ENCODE peak calls at places on chromosomes 6 and 20, in six cellular contexts. T, D, L, Y, C and S are unnamed samples.
A peak's percentile ranks its signal among the peaks of the same experiment; 100 is the strongest.

GRCh38 chr6:126307859-126308258 is 32.1 kb upstream of the CENPW start:
- DNase-seq in T (no peak), D (no peak), L (peak; percentile 69), Y (no peak), C (peak; percentile 55), S (no peak)

GRCh38 chr20:2032168-2032567 is 38.3 kb upstream of the PDYN start:
- DNase-seq in T (no peak), D (no peak), L (no peak), Y (no peak), C (no peak), S (no peak)

GRCh38 chr6:551405-551804 is 105.5 kb downstream of the HUS1B start:
- DNase-seq in T (no peak), D (no peak), L (peak; percentile 61), Y (no peak), C (peak; percentile 21), S (no peak)

GRCh38 chr6:130029163-130029562 is 10.8 kb downstream of the L3MBTL3 start:
- DNase-seq in T (no peak), D (no peak), L (no peak), Y (no peak), C (no peak), S (no peak)

GRCh38 chr6:144535630-144536029 is 250.5 kb downstream of the UTRN start:
- DNase-seq in T (no peak), D (no peak), L (no peak), Y (no peak), C (no peak), S (no peak)

GRCh38 chr6:154230910-154231595 is 125.5 kb downstream of the IPCEF1 start:
- DNase-seq in T (no peak), D (no peak), L (no peak), Y (no peak), C (no peak), S (no peak)

GRCh38 chr6:10441004-10441654 is 26.3 kb upstream of the TFAP2A start:
- DNase-seq in T (no peak), D (no peak), L (peak; percentile 95), Y (no peak), C (peak; percentile 83), S (no peak)

GRCh38 chr6:15299430-15300131 is 53.7 kb downstream of the JARID2 start:
- DNase-seq in T (peak; percentile 64), D (peak; percentile 78), L (peak; percentile 48), Y (no peak), C (no peak), S (peak; percentile 39)

GRCh38 chr6:54698974-54699373 is 147.6 kb upstream of the FAM83B start:
- DNase-seq in T (no peak), D (no peak), L (no peak), Y (no peak), C (no peak), S (no peak)

GRCh38 chr6:26536571-26537159 is 1.5 kb upstream of the HMGN4 start:
- DNase-seq in T (no peak), D (no peak), L (peak; percentile 72), Y (peak; percentile 38), C (peak; percentile 20), S (peak; percentile 59)

GRCh38 chr6:150863213-150863928 is 2.1 kb upstream of the MTHFD1L start:
- DNase-seq in T (no peak), D (no peak), L (no peak), Y (no peak), C (no peak), S (no peak)